ENCODE peak calls at places on chromosome X, in ten cellular contexts. H, B, F, M, V, Y, C, E, X and Z are unnamed samples.

GRCh38 chrX:10636337-10636736 is 16.0 kb upstream of the MID1 start:
- DNase-seq in H (no peak), B (peak; percentile 71), F (no peak), M (no peak), V (no peak), Y (peak; percentile 23), C (no peak), E (peak; percentile 34), X (no peak), Z (no peak)

GRCh38 chrX:43882294-43882681 is at the start of gene MAOB:
- DNase-seq in H (no peak), B (no peak), F (no peak), M (no peak), V (peak; percentile 72), Y (no peak), C (peak; percentile 33), E (peak; percentile 42), X (no peak), Z (peak; percentile 67)

GRCh38 chrX:10326578-10326977 is 169.8 kb downstream of the CLCN4 start:
- DNase-seq in H (no peak), B (peak; percentile 13), F (no peak), M (no peak), V (no peak), Y (no peak), C (no peak), E (peak; percentile 3), X (no peak), Z (no peak)

GRCh38 chrX:23826653-23827052 is 43.7 kb downstream of the SAT1 start:
- DNase-seq in H (peak; percentile 27), B (no peak), F (no peak), M (no peak), V (no peak), Y (no peak), C (no peak), E (no peak), X (no peak), Z (no peak)

GRCh38 chrX:132474522-132474921 is 14.3 kb downstream of the MBNL3 start:
- DNase-seq in H (no peak), B (no peak), F (no peak), M (no peak), V (no peak), Y (no peak), C (no peak), E (no peak), X (no peak), Z (no peak)

GRCh38 chrX:145881175-145881867 is 63.7 kb downstream of the SLITRK2 start:
- DNase-seq in H (no peak), B (no peak), F (no peak), M (no peak), V (no peak), Y (no peak), C (no peak), E (no peak), X (no peak), Z (no peak)

GRCh38 chrX:149462849-149463248 is 42.3 kb downstream of the IDS start:
- DNase-seq in H (no peak), B (no peak), F (no peak), M (no peak), V (no peak), Y (no peak), C (no peak), E (peak; percentile 9), X (peak; percentile 13), Z (no peak)

GRCh38 chrX:74249963-74250362 is 54.0 kb upstream of the ZCCHC13 start:
- DNase-seq in H (no peak), B (no peak), F (no peak), M (no peak), V (no peak), Y (no peak), C (no peak), E (no peak), X (no peak), Z (no peak)

GRCh38 chrX:103254171-103254824 is 657 bp downstream of the TCEAL8 start:
- DNase-seq in H (peak; percentile 86), B (no peak), F (no peak), M (no peak), V (peak; percentile 74), Y (peak; percentile 24), C (peak; percentile 47), E (peak; percentile 57), X (peak; percentile 34), Z (peak; percentile 71)

GRCh38 chrX:53287493-53288138 is 6.2 kb upstream of the IQSEC2 start:
- DNase-seq in H (peak; percentile 81), B (no peak), F (peak; percentile 51), M (peak; percentile 79), V (peak; percentile 84), Y (peak; percentile 68), C (peak; percentile 38), E (peak; percentile 66), X (peak; percentile 54), Z (no peak)

GRCh38 chrX:45063319-45064095 is 137.2 kb downstream of the DIPK2B start:
- DNase-seq in H (no peak), B (no peak), F (no peak), M (no peak), V (no peak), Y (no peak), C (no peak), E (no peak), X (peak; percentile 46), Z (no peak)

GRCh38 chrX:2954541-2954940 is 25.4 kb upstream of the ARSD start:
- DNase-seq in H (no peak), B (no peak), F (no peak), M (no peak), V (no peak), Y (no peak), C (no peak), E (no peak), X (no peak), Z (no peak)

GRCh38 chrX:110944323-110944761 is 148.7 kb upstream of the CHRDL1 start:
- DNase-seq in H (no peak), B (no peak), F (no peak), M (peak; percentile 58), V (no peak), Y (peak; percentile 20), C (peak; percentile 41), E (no peak), X (no peak), Z (no peak)

GRCh38 chrX:38595801-38596200 is 34.5 kb downstream of the TSPAN7 start:
- DNase-seq in H (no peak), B (no peak), F (no peak), M (no peak), V (no peak), Y (no peak), C (no peak), E (no peak), X (no peak), Z (no peak)

GRCh38 chrX:103615781-103616180 is 8.0 kb downstream of the TCEAL3 start:
- DNase-seq in H (no peak), B (no peak), F (no peak), M (no peak), V (no peak), Y (no peak), C (no peak), E (no peak), X (no peak), Z (no peak)

GRCh38 chrX:22090181-22090580 is 58.1 kb downstream of the PHEX start:
- DNase-seq in H (no peak), B (no peak), F (no peak), M (no peak), V (no peak), Y (no peak), C (no peak), E (no peak), X (peak; percentile 71), Z (no peak)

GRCh38 chrX:623268-623598 is 7.4 kb upstream of the SHOX start:
- DNase-seq in H (no peak), B (no peak), F (no peak), M (no peak), V (no peak), Y (no peak), C (no peak), E (no peak), X (no peak), Z (no peak)

GRCh38 chrX:154836163-154836562 is 1.7 kb upstream of the SMIM9 start:
- DNase-seq in H (no peak), B (no peak), F (no peak), M (no peak), V (no peak), Y (no peak), C (no peak), E (no peak), X (no peak), Z (no peak)

DNA sequence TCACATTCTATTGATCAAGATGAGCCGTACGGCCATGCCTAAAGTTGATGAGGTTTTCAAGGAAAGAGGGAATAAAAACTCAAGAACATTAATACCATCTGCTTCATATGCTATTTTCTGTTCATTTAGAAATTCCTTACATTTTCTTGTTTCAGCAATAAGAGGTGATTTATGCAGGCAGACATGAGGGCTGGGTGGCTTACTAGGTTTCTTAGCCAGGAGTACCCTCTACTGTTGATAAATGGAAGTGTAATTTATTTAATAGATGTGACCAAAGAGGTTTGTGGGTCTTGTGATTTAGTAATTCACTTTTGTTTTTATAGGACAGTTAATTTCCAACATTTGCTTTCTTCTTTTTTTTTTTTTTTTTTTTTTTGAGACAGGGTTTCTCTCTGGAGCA is 6.4 kb upstream of the SMIM9 start:
- DNase-seq in H (no peak), B (peak; percentile 28), F (peak; percentile 20), M (no peak), V (no peak), Y (no peak), C (no peak), E (no peak), X (peak; percentile 26), Z (no peak)
- TF ChIP-seq CTCF in H (peak; percentile 57), B (peak; percentile 58), F (no peak), M (no peak), V (peak; percentile 19), Y (peak; percentile 41), C (peak; percentile 21), E (no peak), X (peak; percentile 36), Z (peak; percentile 26)

GRCh38 chrX:14352511-14352910 is 176.8 kb upstream of the GLRA2 start:
- DNase-seq in H (no peak), B (no peak), F (no peak), M (no peak), V (no peak), Y (no peak), C (no peak), E (no peak), X (no peak), Z (no peak)
- H3K27ac ChIP-seq in H (no peak overlapping the region), B (no peak overlapping the region), F (no peak overlapping the region), M (no peak overlapping the region), V (no peak overlapping the region), Y (no peak overlapping the region), C (no peak overlapping the region), E (no peak overlapping the region), X (no peak overlapping the region), Z (no peak overlapping the region)

GRCh38 chrX:140447150-140447549 is 57.7 kb downstream of the SOX3 start:
- DNase-seq in H (no peak), B (no peak), F (no peak), M (no peak), V (no peak), Y (no peak), C (no peak), E (no peak), X (no peak), Z (no peak)
- TF ChIP-seq CTCF in H (no peak), B (no peak), F (no peak), M (no peak), V (no peak), Y (no peak), C (no peak), E (no peak), X (no peak), Z (no peak)

DNA sequence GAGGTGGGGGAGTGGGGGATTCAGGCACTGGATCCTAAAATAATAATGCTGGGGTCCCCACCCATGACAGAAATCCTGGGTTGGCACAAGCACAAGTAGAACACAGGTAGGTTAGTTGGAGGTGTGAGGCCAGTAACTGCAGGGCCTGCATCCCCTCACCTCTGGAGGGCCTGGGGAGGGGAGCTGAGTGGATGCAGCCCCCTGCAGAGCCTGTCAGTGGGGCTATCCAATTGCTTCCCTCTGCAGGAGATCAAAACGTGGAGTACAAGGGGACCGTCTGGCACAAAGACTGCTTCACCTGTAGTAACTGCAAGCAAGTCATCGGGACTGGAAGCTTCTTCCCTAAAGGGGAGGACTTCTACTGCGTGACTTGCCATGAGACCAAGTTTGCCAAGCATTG is 43.7 kb downstream of the MAP7D3 start:
- DNase-seq in H (no peak), B (no peak), F (no peak), M (no peak), V (no peak), Y (no peak), C (no peak), E (no peak), X (no peak), Z (no peak)
- H3K27ac ChIP-seq in H (no peak overlapping the region), B (no peak overlapping the region), F (no peak overlapping the region), M (no peak overlapping the region), V (peak overlapping the region; percentile 96), Y (peak overlapping the region; percentile 81), C (no peak overlapping the region), E (no peak overlapping the region), X (no peak overlapping the region), Z (no peak overlapping the region)